ENCODE peak calls at places on chromosomes 5 and 9, in five cellular contexts. X, U, S, F and D are unnamed samples.

GRCh38 chr9:18997151-18997550 is 35.9 kb downstream of the SAXO1 start:
- DNase-seq in X (no peak), U (no peak), S (no peak), F (no peak), D (no peak)

GRCh38 chr5:1017691-1018455 is 9.3 kb downstream of the NKD2 start:
- DNase-seq in X (no peak), U (no peak), S (no peak), F (no peak), D (no peak)

GRCh38 chr5:134462761-134463160 is 51.1 kb upstream of the CDKN2AIPNL start:
- DNase-seq in X (no peak), U (no peak), S (no peak), F (no peak), D (no peak)

GRCh38 chr5:78504726-78505431 is 143.7 kb downstream of the LHFPL2 start:
- DNase-seq in X (peak; percentile 52), U (no peak), S (peak; percentile 71), F (peak; percentile 76), D (peak; percentile 56)

GRCh38 chr5:10387690-10388089 is 34.2 kb downstream of the MARCHF6 start:
- DNase-seq in X (no peak), U (no peak), S (no peak), F (no peak), D (no peak)

GRCh38 chr5:160887780-160888179 is 35.8 kb upstream of the ATP10B start:
- DNase-seq in X (peak; percentile 36), U (no peak), S (peak; percentile 33), F (no peak), D (no peak)

GRCh38 chr5:169767938-169768337 is 130.9 kb downstream of the DOCK2 start:
- DNase-seq in X (no peak), U (no peak), S (peak; percentile 58), F (no peak), D (no peak)

GRCh38 chr5:134524826-134525686 is at the start of gene JADE2:
- DNase-seq in X (peak; percentile 73), U (peak; percentile 78), S (peak; percentile 75), F (peak; percentile 76), D (peak; percentile 77)

GRCh38 chr9:126638571-126639132 is 24.9 kb downstream of the LMX1B start:
- DNase-seq in X (no peak), U (no peak), S (no peak), F (no peak), D (no peak)

GRCh38 chr9:33295571-33295970 is 5.3 kb downstream of the NFX1 start:
- DNase-seq in X (no peak), U (no peak), S (no peak), F (no peak), D (no peak)

GRCh38 chr5:54742417-54742889 is 224.9 kb downstream of the SNX18 start:
- DNase-seq in X (no peak), U (no peak), S (peak; percentile 89), F (no peak), D (no peak)

GRCh38 chr9:86246752-86247161 is 12.7 kb downstream of the C9orf153 start:
- DNase-seq in X (no peak), U (no peak), S (no peak), F (no peak), D (no peak)

GRCh38 chr5:1376921-1377320 is 32.0 kb upstream of the CLPTM1L start:
- DNase-seq in X (no peak), U (no peak), S (no peak), F (no peak), D (no peak)

GRCh38 chr9:109258619-109259321 is 62.1 kb downstream of the EPB41L4B start:
- DNase-seq in X (no peak), U (no peak), S (no peak), F (no peak), D (no peak)

GRCh38 chr9:89442981-89443817 is 54.7 kb downstream of the SEMA4D start:
- DNase-seq in X (no peak), U (peak; percentile 59), S (no peak), F (no peak), D (peak; percentile 32)

GRCh38 chr5:136984772-136985455 is 514.2 kb downstream of the SPOCK1 start:
- DNase-seq in X (no peak), U (no peak), S (no peak), F (no peak), D (no peak)

GRCh38 chr9:24602687-24603352 is 57.1 kb upstream of the IZUMO3 start:
- DNase-seq in X (no peak), U (no peak), S (no peak), F (no peak), D (no peak)

GRCh38 chr5:139164020-139164419 is 34.1 kb downstream of the SIL1 start:
- DNase-seq in X (no peak), U (no peak), S (no peak), F (no peak), D (no peak)

GRCh38 chr5:72314571-72315172 is 5.4 kb downstream of the MRPS27 start:
- DNase-seq in X (peak; percentile 55), U (no peak), S (peak; percentile 71), F (no peak), D (peak; percentile 26)

GRCh38 chr9:85248514-85249312 is 493.0 kb downstream of the AGTPBP1 start:
- DNase-seq in X (no peak), U (no peak), S (no peak), F (no peak), D (no peak)

GRCh38 chr5:149211566-149211965 is 60.1 kb upstream of the AFAP1L1 start:
- DNase-seq in X (no peak), U (no peak), S (no peak), F (no peak), D (no peak)

GRCh38 chr9:130348881-130349280 is 83.3 kb downstream of the HMCN2 start:
- DNase-seq in X (no peak), U (no peak), S (no peak), F (no peak), D (no peak)

GRCh38 chr5:147568710-147569109 is 58.8 kb upstream of the DPYSL3 start:
- DNase-seq in X (no peak), U (no peak), S (no peak), F (no peak), D (no peak)

GRCh38 chr9:14525840-14526239 is 167.4 kb downstream of the ZDHHC21 start:
- DNase-seq in X (no peak), U (no peak), S (no peak), F (no peak), D (no peak)

GRCh38 chr5:89397096-89397495 is 514.1 kb upstream of the MEF2C start:
- DNase-seq in X (no peak), U (no peak), S (no peak), F (no peak), D (no peak)

GRCh38 chr9:133890583-133890982 is 101.5 kb downstream of the VAV2 start:
- DNase-seq in X (no peak), U (no peak), S (no peak), F (no peak), D (no peak)

GRCh38 chr5:137481596-137481995 is 17.5 kb downstream of the SPOCK1 start:
- DNase-seq in X (no peak), U (no peak), S (no peak), F (no peak), D (no peak)

GRCh38 chr9:113536483-113537226 is 73.1 kb downstream of the RGS3 start:
- DNase-seq in X (no peak), U (no peak), S (no peak), F (no peak), D (no peak)

DNA sequence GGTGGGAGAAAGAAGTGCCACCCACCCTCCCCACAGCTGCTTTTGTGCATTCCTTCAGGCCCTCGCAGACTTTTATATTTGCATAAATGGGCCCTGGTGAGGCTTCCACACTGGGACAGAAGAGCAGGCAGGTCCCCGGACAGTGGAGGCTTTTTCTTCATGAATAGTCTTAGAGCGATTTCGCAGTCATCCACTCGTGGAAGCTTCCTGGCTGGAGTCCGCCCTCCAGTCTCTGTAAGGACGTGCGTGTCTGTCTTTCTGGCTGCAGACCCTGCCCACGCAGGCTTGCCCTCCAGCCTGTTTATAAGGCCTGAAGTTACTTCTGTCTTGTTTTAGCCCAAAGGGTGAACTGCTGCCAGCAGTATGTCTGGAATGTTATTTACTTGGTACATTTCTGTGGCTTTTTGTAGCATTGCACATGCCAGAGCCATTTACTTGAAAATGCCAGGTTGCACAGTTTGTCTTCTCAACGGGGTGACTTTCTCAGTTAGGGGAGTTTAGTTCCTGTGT is 195.7 kb downstream of the AOPEP start:
- DNase-seq in X (peak; percentile 62), U (no peak), S (no peak), F (no peak), D (peak; percentile 77)
- TF ChIP-seq POLR2AphosphoS5 in X (peak; percentile 51), U (no peak), S (peak; percentile 68), F (peak; percentile 25), D (peak; percentile 82)

DNA sequence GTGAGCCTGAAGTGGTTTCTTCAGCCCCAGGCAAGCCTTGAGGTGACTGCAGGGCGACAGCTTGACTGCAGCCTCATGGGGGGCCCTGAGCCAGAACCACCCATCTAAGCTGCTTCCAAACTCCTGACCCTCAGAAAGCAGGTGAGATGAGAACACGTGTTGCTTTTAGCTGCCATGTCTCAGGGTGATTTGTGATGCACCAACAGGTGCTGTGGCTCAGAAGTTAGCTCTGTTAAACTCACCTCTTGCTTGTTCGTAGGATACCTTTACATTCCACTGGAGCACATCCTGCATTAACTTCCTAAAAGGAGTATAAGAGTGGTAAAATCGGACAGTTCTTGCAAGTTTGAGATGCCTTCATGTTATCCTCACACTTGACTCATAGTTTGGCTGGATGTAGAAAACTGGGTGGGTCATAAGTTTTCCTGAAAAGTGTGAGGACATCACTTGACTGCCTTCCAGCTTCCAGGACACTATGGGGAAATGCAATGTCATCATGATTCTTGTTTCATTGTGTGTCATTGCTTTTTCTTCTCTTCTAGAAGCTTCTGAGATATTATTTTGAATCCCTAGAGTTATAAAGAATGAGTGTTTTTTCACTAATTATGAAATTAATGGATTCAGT is 92.5 kb downstream of the HSD17B3 start:
- DNase-seq in X (no peak), U (no peak), S (no peak), F (no peak), D (no peak)
- TF ChIP-seq POLR2AphosphoS5 in X (peak; percentile 37), U (no peak), S (no peak), F (no peak), D (no peak)

DNA sequence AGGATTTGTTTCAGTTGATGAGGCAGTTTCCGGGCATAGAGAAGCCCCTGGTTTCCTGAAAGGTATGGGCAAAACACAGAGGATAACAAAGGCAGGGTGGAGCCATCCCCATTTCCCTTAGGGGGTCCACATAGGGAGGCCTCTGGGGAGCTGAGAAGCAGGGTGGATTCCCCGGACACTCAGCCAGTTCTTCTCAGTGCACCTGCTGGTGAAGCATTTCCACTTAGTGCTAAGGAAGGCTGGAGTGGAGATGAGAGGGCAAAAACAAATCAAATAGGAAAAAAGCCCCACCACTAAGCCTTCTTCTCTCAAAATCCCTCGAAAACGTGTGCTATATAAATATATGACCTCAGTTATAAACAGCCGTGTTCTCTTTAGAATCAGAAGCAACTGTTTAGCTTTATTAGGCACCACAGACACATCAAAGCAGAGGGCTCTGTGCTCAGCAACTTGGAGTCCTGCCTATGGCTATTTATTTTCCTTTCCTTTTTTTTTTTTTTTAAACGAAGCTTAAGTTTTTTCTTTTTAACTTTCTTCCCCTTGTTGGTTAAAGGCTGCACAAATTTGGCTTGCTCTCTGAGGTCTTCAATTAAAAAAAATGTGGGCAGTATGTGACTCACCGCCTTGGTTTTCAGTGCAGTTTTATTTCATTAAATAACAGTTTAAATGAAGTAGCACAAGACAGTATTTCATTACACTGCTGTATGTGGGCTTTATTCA is 67.7 kb downstream of the PRDM6 start:
- DNase-seq in X (no peak), U (no peak), S (no peak), F (no peak), D (no peak)
- TF ChIP-seq POLR2AphosphoS5 in X (no peak), U (no peak), S (no peak), F (no peak), D (peak; percentile 40)

DNA sequence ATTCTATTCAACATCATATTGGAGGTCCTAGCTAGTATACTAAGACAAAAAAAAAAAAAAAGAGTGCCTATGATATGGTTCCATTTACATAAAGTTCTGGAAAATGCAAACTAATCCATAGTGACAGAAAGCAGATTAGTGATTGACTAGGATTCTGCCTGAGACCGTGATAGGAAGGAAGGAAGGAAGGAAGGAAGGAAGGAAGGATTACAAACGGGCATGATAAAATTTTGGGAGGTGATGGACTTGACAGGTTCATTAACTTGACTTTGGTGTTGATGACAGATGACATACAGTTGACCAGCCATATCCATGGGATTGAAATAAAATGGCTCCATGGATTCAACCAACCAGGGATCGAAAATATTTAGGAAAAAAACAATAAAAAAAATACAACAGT is 79.1 kb upstream of the MAN2A1 start:
- DNase-seq in X (no peak), U (no peak), S (no peak), F (no peak), D (no peak)
- TF ChIP-seq POLR2AphosphoS5 in X (no peak), U (no peak), S (no peak), F (no peak), D (no peak)